ENCODE peak calls at places on chromosomes 11 and 22, in seven cellular contexts. V is fibroblast of lung, P is sigmoid colon, N is bronchial epithelial cell, F is choroid plexus epithelial cell, U is thyroid gland, I is AG04450. A is an unnamed sample.

GRCh38 chr22:29842740-29843139 is 4.7 kb upstream of the ASCC2 start:
- DNase-seq in I (peak), U (no peak), F (peak), N (peak), V (peak), P (no peak), A (peak)

GRCh38 chr22:49291781-49292180 is 535.9 kb downstream of the BRD1 start:
- DNase-seq in P (no peak), U (no peak), F (no peak), N (no peak), I (no peak), V (no peak), A (no peak)

GRCh38 chr11:14451825-14452224 is 47.8 kb downstream of the COPB1 start:
- DNase-seq in V (no peak), N (no peak), F (no peak), P (no peak), U (no peak), I (no peak), A (no peak)

GRCh38 chr11:80388536-80388935 is 947.7 kb upstream of the TENM4 start:
- DNase-seq in F (no peak), V (peak), U (no peak), I (no peak), P (no peak), N (no peak), A (no peak)

GRCh38 chr22:31882971-31883370 is 61.4 kb upstream of the YWHAH start:
- DNase-seq in V (no peak), I (no peak), N (no peak), U (no peak), P (no peak), F (no peak), A (no peak)

GRCh38 chr11:4203603-4204360 is 109.2 kb downstream of the RRM1 start:
- DNase-seq in F (no peak), P (no peak), V (no peak), U (no peak), I (no peak), N (no peak), A (no peak)

GRCh38 chr22:48772286-48772907 is 1055.3 kb downstream of the BRD1 start:
- DNase-seq in V (no peak), F (no peak), U (no peak), I (no peak), P (no peak), N (no peak), A (no peak)

GRCh38 chr11:30583505-30584280 is 2.5 kb downstream of the MPPED2 start:
- DNase-seq in F (no peak), U (peak), V (no peak), I (no peak), N (no peak), P (peak), A (no peak)

GRCh38 chr11:124669193-124669592 is 4.3 kb downstream of the SIAE start:
- DNase-seq in F (peak), V (peak), P (no peak), N (peak), U (peak), I (no peak), A (peak)

GRCh38 chr22:19446603-19447387 is 716 bp downstream of the C22orf39 start:
- DNase-seq in V (peak), N (no peak), U (no peak), I (no peak), P (no peak), F (no peak), A (no peak)

GRCh38 chr11:69380921-69381581 is 87.1 kb downstream of the MYEOV start:
- DNase-seq in F (no peak), P (peak), U (no peak), N (no peak), I (no peak), V (no peak), A (no peak)

GRCh38 chr11:32893091-32893946 is 708 bp downstream of the QSER1 start:
- DNase-seq in N (no peak), P (peak), U (peak), I (no peak), F (peak), V (peak), A (peak)

GRCh38 chr22:39514373-39514973 is 5.9 kb upstream of the ATF4 start:
- DNase-seq in V (no peak), U (peak), P (no peak), I (no peak), N (no peak), F (peak), A (peak)

GRCh38 chr22:47837703-47838102 is 1075.3 kb downstream of the TBC1D22A start:
- DNase-seq in I (no peak), F (peak), V (peak), U (no peak), N (peak), P (no peak), A (no peak)

GRCh38 chr11:130166457-130166784 is 6.8 kb downstream of the ST14 start:
- DNase-seq in P (no peak), F (peak), U (peak), N (peak), I (peak), V (peak), A (peak)

GRCh38 chr11:1371377-1371776 is 18.4 kb upstream of the BRSK2 start:
- DNase-seq in N (no peak), U (no peak), I (no peak), V (no peak), F (no peak), P (no peak), A (no peak)

GRCh38 chr22:23401111-23401909 is 178.8 kb downstream of the IGLL1 start:
- DNase-seq in U (no peak), F (peak), P (peak), I (peak), V (no peak), N (peak), A (peak)

GRCh38 chr22:42114721-42115120 is 15.9 kb downstream of the CYP2D6 start:
- DNase-seq in V (peak), N (no peak), I (no peak), P (no peak), F (peak), U (no peak), A (no peak)

GRCh38 chr11:75615709-75616108 is 53.1 kb downstream of the MAP6 start:
- DNase-seq in U (no peak), V (no peak), P (no peak), N (no peak), F (no peak), I (no peak), A (no peak)

GRCh38 chr11:5989203-5989602 is 2.4 kb upstream of the OR52L1 start:
- DNase-seq in N (no peak), U (no peak), I (no peak), P (no peak), V (no peak), F (no peak), A (no peak)

GRCh38 chr11:86746509-86746908 is 53.8 kb upstream of the PRSS23 start:
- DNase-seq in F (no peak), I (no peak), N (no peak), P (no peak), V (no peak), U (no peak), A (no peak)

GRCh38 chr22:37242395-37242918 is 1.6 kb downstream of the RAC2 start:
- DNase-seq in F (no peak), N (peak), U (peak), I (no peak), V (no peak), P (peak), A (no peak)

GRCh38 chr11:43360361-43361032 is 1.8 kb downstream of the TTC17 start:
- DNase-seq in I (no peak), U (no peak), N (no peak), V (peak), P (no peak), F (peak), A (no peak)

GRCh38 chr11:2468363-2469240 is 23.8 kb downstream of the KCNQ1 start:
- DNase-seq in V (no peak), F (no peak), I (no peak), N (no peak), U (no peak), P (peak), A (no peak)

GRCh38 chr11:82732734-82733443 is 775 bp downstream of the FAM181B start:
- DNase-seq in U (peak), P (no peak), I (no peak), V (no peak), F (no peak), N (no peak), A (no peak)

GRCh38 chr11:2528301-2529050 is 83.7 kb downstream of the KCNQ1 start:
- DNase-seq in F (no peak), P (no peak), V (no peak), N (peak), I (no peak), U (peak), A (no peak)

GRCh38 chr11:20156876-20157613 is 3.2 kb downstream of the DBX1 start:
- DNase-seq in F (no peak), V (no peak), N (no peak), I (no peak), P (no peak), U (peak), A (no peak)

GRCh38 chr11:94740975-94741707 is 27.0 kb upstream of the AMOTL1 start:
- DNase-seq in N (peak), P (peak), U (peak), V (peak), I (no peak), F (peak), A (peak)

GRCh38 chr11:249062-249461 is 12.3 kb downstream of the PSMD13 start:
- DNase-seq in V (no peak), I (no peak), N (no peak), P (no peak), F (no peak), U (no peak), A (no peak)

GRCh38 chr11:77068461-77069335 is 1.9 kb downstream of the CAPN5 start:
- DNase-seq in V (no peak), N (no peak), I (no peak), F (no peak), P (peak), U (no peak), A (no peak)

GRCh38 chr11:15965562-15966250 is 390.6 kb downstream of the SOX6 start:
- DNase-seq in F (no peak), P (no peak), I (no peak), V (no peak), N (peak), U (peak), A (no peak)

DNA sequence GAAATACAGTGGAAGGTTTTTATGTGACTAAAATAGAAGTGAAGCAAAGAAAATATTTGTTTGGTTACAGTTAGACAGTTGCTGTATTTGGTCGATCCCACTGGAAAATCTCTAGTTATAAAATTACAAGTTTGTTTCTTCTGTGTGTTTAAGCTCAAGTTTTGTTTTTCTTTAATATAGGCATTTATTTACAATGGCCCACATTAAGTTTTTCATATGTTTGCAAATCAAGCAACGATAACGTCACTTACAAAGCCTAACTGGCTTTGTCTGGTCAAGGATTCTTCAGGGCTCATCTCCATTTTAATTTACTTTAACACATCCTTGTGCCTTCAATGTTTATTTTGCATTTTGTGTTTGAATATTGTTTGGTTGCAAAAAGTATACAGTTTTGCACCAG is 270.6 kb downstream of the LUZP2 start:
- DNase-seq in P (no peak), V (no peak), I (no peak), N (no peak), U (no peak), F (no peak), A (no peak)
- TF ChIP-seq CTCF in P (no peak), V (no peak), I (no peak), N (no peak), U (no peak), F (no peak), A (no peak)

GRCh38 chr22:35824256-35824655 is 106.6 kb downstream of the APOL5 start:
- DNase-seq in I (no peak), V (no peak), P (no peak), U (no peak), F (no peak), N (no peak), A (no peak)

GRCh38 chr22:35819421-35819820 is 101.7 kb downstream of the APOL5 start:
- DNase-seq in I (no peak), U (no peak), N (no peak), P (no peak), V (no peak), F (no peak), A (no peak)

GRCh38 chr22:35821654-35822053 is 104.0 kb downstream of the APOL5 start:
- DNase-seq in N (no peak), U (no peak), I (no peak), V (no peak), F (no peak), P (no peak), A (no peak)

DNA sequence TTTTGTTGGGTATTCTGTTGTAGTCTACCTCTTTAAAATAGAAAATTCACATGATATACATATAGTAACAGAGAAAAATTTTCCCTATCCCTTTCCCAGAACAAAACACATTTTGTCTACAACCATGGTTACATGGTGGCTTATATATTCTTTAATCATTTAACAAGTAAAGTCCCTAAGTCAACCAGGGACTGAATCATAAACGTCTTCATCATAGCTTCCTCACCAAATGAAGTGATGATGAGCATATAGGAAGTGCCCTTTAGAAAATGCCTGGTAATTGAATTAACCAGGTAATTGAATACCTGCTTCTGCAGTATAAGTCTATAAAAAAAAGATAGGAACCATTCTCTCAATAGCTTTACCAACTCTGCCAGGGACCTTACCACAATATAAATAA is 101.2 kb downstream of the APOL5 start:
- DNase-seq in V (no peak), F (no peak), P (no peak), N (no peak), U (no peak), I (no peak), A (no peak)
- H3K4me3 ChIP-seq in V (no peak), F (no peak), P (no peak), N (no peak), U (no peak), I (no peak), A (no peak)

DNA sequence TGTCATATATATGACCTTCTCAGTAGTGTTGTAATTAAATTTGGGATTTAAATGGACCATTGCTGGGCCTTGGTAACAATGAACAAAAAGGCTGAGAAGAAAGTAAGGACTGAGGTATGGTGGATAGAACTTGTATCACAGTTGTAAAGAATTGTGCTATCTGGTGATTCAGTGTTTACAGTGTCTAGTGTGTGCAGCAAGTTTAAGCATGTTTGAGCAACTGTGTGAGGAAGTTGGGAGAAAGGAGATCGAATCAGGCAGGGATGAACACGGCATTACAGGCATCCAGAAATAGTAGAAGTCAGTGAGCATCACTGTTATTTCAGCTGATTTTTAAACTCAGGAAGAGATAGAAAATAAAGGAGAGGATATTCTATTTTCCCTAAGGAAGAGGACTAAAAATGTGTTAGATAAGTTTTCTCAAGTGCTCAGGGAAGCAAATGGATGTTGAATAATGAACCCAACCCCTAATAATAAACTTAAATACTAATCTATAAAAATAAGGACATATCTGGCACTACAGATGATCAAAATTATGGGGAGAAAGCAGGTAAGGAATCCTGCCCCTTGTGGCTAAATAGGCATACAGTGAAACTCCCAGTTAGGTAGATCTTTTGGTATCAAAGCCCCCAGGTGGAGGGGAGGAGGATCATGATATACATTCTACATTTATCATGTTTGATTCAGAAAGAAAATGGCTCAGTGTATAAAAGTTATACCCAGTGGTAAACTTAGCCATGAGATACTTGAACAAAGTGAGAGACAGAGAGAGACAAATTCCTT is 361.0 kb upstream of the ANO3 start:
- DNase-seq in I (no peak), P (no peak), F (peak), V (no peak), N (peak), U (no peak), A (no peak)
- TF ChIP-seq CTCF in I (peak), P (no peak), F (peak), V (peak), N (peak), U (no peak), A (peak)

GRCh38 chr11:63611395-63611747 is 2.9 kb downstream of the PLAAT3 start:
- DNase-seq in P (no peak), N (no peak), V (no peak), U (no peak), F (no peak), I (no peak), A (peak)

GRCh38 chr11:63613517-63614135 is 607 bp downstream of the PLAAT3 start:
- DNase-seq in F (no peak), V (no peak), P (peak), U (peak), N (no peak), I (no peak), A (peak)

GRCh38 chr11:63614136-63614664 is at the start of gene PLAAT3:
- DNase-seq in V (peak), P (peak), U (peak), N (no peak), F (no peak), I (no peak), A (peak)

GRCh38 chr11:63610604-63611394 is 3.4 kb downstream of the PLAAT3 start:
- DNase-seq in F (peak), N (no peak), V (no peak), U (no peak), I (no peak), P (peak), A (peak)

DNA sequence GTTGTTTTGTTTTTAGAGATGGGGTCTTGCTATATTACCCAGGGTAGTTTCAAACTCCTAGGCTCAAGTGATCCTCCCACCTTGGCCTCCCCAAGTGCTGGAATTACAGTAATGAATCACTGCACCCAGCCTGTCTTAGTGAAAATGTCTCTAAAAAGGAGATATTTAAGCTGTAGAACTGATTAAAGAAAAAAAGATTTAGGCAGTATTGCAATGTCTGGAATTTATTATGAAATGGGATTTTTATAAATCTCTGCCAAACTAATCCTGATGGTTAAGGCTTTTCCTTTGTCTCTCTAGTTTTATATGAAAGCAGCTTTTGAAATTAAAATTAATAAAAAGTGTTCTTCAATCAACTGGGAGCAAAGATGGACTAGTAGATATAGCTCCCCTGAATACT is 2.1 kb downstream of the PLAAT3 start:
- DNase-seq in N (no peak), F (no peak), I (no peak), U (no peak), V (no peak), P (no peak), A (no peak)
- H3K4me3 ChIP-seq in N (no peak), F (peak), I (no peak), U (no peak), V (no peak), P (no peak), A (no peak)

GRCh38 chr11:113593698-113594308 is 112.3 kb downstream of the TMPRSS5 start:
- DNase-seq in P (no peak), V (no peak), U (no peak), N (no peak), I (no peak), F (no peak), A (no peak)

GRCh38 chr11:113596658-113597057 is 109.5 kb downstream of the TMPRSS5 start:
- DNase-seq in I (no peak), N (no peak), U (no peak), V (no peak), F (no peak), P (no peak), A (no peak)

GRCh38 chr11:113587318-113587739 is 112.1 kb upstream of the DRD2 start:
- DNase-seq in N (peak), V (no peak), F (no peak), P (no peak), I (no peak), U (no peak), A (peak)

GRCh38 chr11:113595810-113596594 is 110.1 kb downstream of the TMPRSS5 start:
- DNase-seq in F (no peak), V (no peak), N (no peak), P (no peak), I (no peak), U (no peak), A (no peak)

DNA sequence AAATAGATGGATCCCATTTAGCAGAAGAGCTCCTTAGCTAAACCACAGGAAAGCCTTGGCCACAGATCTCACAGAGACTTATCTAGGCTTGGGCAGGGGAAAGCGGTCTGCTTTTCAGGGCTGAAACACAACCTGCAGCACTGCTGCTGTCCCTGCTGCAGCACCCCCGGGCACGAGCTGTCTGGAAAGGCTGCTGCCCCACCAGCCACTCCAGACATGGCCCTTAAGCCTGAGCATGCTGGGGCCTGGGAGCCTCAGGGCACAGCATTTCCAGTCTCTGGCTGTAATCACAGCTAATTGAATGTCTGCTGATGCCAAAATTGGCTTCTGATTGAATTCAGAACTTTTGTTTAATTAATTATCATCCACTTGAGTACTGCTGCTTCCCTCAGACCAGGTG is 115.0 kb downstream of the TMPRSS5 start:
- DNase-seq in P (no peak), F (no peak), V (no peak), U (no peak), N (no peak), I (no peak), A (no peak)
- TF ChIP-seq CTCF in P (no peak), F (no peak), V (no peak), U (no peak), N (no peak), I (no peak), A (no peak)